ENCODE peak calls at places on chromosome 6, in four cellular contexts. L, T, B and M are unnamed samples.

GRCh38 chr6:157317129-157317814 is 6.0 kb downstream of the TMEM242 start:
- DNase-seq in L (no peak), B (peak), T (no peak), M (no peak)

GRCh38 chr6:28269492-28269891 is 2.5 kb downstream of the ZSCAN26 start:
- DNase-seq in T (no peak), L (no peak), B (no peak), M (no peak)

GRCh38 chr6:28747631-28748157 is 176.1 kb downstream of the TRIM27 start:
- DNase-seq in L (no peak), B (no peak), T (peak), M (no peak)

GRCh38 chr6:48541669-48542068 is 430.7 kb upstream of the PTCHD4 start:
- DNase-seq in L (no peak), T (no peak), B (no peak), M (no peak)

GRCh38 chr6:111418971-111419693 is 63.9 kb downstream of the REV3L start:
- DNase-seq in T (no peak), B (no peak), L (no peak), M (no peak)

GRCh38 chr6:144857086-144857485 is 572.0 kb downstream of the UTRN start:
- DNase-seq in L (no peak), T (no peak), B (no peak), M (no peak)

GRCh38 chr6:160990847-160991410 is 640 bp upstream of the MAP3K4 start:
- DNase-seq in B (no peak), T (no peak), L (no peak), M (no peak)

GRCh38 chr6:32086661-32087573 is 22.2 kb downstream of the TNXB start:
- DNase-seq in L (peak), T (peak), B (no peak), M (peak)

DNA sequence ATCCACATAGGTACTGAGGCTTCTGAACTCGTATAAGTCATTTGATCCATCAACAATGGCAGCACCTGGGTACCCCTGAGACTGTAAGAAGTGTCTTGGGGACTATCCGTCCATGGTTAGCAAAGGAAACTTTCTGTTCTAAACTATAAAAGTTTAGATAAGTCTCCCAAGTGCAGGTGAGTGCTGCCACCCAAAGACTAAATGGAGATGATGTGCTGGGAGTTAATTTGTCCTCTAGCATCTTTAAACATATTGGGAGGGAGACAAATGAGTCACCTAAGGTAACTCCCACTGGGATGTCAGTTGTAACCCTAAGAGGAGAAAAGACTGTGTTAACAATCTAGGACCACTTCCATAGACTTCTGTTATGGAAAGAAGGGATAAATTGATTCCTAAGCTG is 6.2 kb downstream of the BEND6 start:
- DNase-seq in B (no peak), T (peak), L (no peak), M (no peak)
- TF ChIP-seq CTCF in B (no peak), T (no peak), L (peak), M (no peak)

DNA sequence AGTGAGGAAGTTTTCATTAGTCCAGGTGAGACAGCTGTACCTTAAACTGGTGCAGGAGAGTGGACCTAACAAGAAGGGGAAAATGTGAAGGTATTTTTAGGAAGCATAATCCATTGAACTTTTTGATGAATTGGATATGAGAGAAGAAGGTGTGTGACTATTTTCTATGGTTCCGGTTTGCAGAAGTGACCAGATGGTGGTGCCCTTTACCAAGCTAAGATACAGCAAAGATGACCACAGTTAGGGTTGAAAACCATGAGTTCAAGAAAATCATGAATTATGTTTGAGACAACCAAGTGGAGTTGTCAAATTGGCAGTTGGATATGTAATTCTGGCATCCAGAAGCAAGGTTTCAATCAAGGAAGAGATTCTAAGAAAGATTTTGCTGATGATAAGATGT is 61.9 kb upstream of the NRSN1 start:
- DNase-seq in L (no peak), B (peak), T (peak), M (no peak)
- TF ChIP-seq CTCF in L (peak), B (no peak), T (peak), M (peak)

GRCh38 chr6:17600527-17601388 is 656 bp downstream of the FAM8A1 start:
- DNase-seq in T (peak), B (peak), L (peak), M (peak)
- TF ChIP-seq CTCF in T (no peak), B (no peak), L (no peak), M (no peak)

DNA sequence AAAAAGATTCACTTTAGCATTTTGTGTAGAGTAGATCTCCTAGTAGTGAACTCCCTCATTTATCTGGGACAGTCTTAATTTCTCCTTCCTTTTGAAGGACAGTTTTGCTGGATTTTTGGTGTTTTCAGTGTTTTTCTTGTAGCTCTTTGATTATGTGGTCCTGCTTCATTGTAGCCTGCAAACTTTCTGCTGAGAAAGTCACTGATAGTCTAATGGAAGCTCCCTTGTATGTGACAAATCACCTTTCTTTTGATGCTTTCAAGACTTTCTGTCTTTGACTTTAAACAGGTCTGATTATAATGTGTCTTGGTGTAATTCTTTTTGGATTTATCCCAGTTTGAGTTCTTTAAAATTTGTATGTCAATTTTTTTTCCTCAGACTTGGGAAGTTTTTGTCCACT is 86.1 kb downstream of the FAM83B start:
- DNase-seq in T (no peak), B (no peak), L (no peak), M (no peak)
- TF ChIP-seq CTCF in T (no peak), B (no peak), L (no peak), M (no peak)

GRCh38 chr6:37657117-37657886 is 40.4 kb downstream of the MDGA1 start:
- DNase-seq in B (no peak), L (no peak), T (no peak), M (no peak)
- TF ChIP-seq CTCF in B (no peak), L (no peak), T (no peak), M (no peak)

GRCh38 chr6:29976588-29977424 is 34.5 kb downstream of the HLA-A start:
- DNase-seq in B (peak), L (peak), T (peak), M (peak)
- TF ChIP-seq CTCF in B (no peak), L (peak), T (peak), M (peak)

DNA sequence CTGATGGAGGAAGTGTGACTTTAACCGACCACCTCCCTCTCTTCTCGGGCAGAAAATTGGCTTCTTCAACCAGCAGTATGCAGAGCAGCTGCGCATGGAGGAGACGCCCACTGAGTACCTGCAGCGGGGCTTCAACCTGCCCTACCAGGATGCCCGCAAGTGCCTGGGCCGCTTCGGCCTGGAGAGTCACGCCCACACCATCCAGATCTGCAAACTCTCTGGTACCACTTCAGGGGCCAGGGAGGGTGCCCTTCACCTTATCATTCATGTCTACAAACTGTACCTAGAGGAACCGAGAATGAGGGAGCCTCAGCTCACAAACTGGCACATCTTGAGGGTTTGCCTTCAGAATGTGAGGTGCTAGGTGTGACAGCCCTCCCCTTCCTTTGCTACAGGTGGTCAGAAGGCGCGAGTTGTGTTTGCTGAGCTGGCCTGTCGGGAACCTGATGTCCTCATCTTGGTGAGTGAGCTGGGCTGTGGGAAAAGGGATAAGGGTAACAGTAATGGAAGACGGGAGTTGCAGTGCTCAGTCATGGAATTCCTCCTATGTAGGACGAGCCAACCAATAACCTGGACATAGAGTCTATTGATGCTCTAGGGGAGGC is 18.6 kb downstream of the ABCF1 start:
- DNase-seq in T (no peak), B (no peak), L (no peak), M (no peak)
- TF ChIP-seq CTCF in T (no peak), B (no peak), L (no peak), M (no peak)